ENCODE peak calls at places on chromosomes 7 and 10, in seven cellular contexts. G, Y, P, U, V, N and S are unnamed samples. For H3K4me1, the result is how much of the 10 kb centered on the place peaks cover.

GRCh38 chr7:77450054-77450453 is 33.9 kb upstream of the GSAP start:
- DNase-seq in G (no peak), Y (no peak), P (no peak), U (no peak), V (no peak), N (no peak), S (no peak)

GRCh38 chr7:84454174-84454959 is 259.8 kb upstream of the SEMA3A start:
- DNase-seq in G (no peak), Y (no peak), P (no peak), U (no peak), V (no peak), N (no peak), S (no peak)

GRCh38 chr7:28309684-28310083 is 102.6 kb upstream of the CREB5 start:
- DNase-seq in G (no peak), Y (no peak), P (no peak), U (no peak), V (no peak), N (no peak), S (no peak)

GRCh38 chr10:80064120-80064886 is 14.2 kb upstream of the TMEM254 start:
- DNase-seq in G (no peak), Y (no peak), P (no peak), U (no peak), V (no peak), N (no peak), S (no peak)

GRCh38 chr7:120991133-120991532 is 2.6 kb downstream of the CPED1 start:
- DNase-seq in G (no peak), Y (no peak), P (no peak), U (no peak), V (no peak), N (no peak), S (no peak)

GRCh38 chr10:27464993-27465392 is 39.1 kb upstream of the RAB18 start:
- DNase-seq in G (no peak), Y (no peak), P (no peak), U (no peak), V (no peak), N (peak), S (no peak)

GRCh38 chr7:4091767-4092166 is 590.3 kb upstream of the FOXK1 start:
- DNase-seq in G (no peak), Y (no peak), P (no peak), U (no peak), V (no peak), N (no peak), S (no peak)

GRCh38 chr7:124452176-124452575 is 313.4 kb downstream of the GPR37 start:
- DNase-seq in G (no peak), Y (no peak), P (no peak), U (no peak), V (no peak), N (no peak), S (no peak)

DNA sequence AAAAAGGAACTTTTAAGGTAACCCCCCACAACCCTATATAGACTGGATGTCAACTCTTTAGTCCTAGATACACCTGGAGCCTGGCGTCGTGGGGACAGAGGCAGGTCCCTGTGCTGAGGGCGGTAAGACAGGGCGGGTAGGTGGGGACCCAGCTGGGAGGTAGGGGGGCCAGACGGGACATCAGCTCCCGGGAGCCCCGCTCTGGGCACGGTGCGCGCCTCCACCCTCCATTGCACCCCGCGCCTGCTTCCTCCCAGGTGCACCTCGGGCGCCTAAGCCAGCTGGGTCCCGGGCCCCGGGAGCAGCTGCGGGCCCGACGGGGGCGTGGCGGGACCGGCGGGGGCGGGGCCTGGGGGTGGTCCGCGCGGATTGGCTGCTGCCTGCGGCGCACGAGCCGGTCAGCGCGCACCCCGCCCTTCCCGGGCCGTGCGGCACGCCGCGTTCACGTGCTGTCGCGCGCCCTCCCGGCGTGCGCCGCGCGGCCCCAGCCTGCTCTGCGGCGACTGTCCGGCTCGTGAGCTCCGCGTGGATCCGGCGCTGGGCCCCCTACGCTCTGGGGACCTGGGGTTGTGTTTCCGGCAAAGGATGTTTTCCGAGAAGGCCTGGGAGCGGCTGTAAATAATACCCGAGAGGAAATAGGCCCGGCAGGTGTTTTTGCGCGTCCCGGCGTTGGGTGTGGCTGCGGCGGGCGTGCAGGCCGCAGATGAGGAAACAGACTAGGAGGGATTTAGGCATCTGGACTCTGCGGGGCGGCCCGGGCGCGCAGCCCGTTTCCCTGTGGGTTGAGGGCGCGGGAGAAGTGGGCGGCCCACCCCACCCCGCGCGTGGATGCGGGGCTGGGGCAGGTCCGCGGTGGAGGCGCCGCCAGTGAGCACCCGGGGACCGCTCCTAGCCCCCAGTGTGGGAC is 39.1 kb upstream of the PFKFB3 start:
- DNase-seq in G (peak), Y (peak), P (peak), U (peak), V (peak), N (peak), S (no peak)
- TF ChIP-seq POLR2A in G (peak), Y (no peak), P (no peak), U (no peak), V (peak), N (peak), S (peak)

DNA sequence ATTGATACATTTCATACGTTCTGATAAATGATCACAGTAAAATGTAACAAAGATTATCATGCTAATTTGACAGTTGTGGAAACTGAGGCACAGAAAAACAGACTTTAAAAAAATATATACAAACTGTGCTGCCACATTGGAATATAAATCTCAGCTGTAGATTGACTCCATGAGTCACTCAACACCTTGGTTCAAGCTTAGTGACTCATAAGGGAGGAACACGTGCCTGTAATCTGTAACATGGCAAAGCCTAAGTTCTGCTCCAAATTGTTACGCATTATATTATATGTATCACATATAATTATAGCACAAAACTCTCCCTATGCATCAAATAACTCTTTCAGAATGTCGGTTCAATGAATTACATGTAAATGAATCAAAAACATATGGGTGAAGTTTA is 1047.5 kb downstream of the GATA3 start:
- DNase-seq in G (no peak), Y (no peak), P (no peak), U (no peak), V (no peak), N (no peak), S (no peak)
- H3K4me1 ChIP-seq in G (under half), Y (under half), P (under half), U (under half), V (under half), N (under half), S (under half)

DNA sequence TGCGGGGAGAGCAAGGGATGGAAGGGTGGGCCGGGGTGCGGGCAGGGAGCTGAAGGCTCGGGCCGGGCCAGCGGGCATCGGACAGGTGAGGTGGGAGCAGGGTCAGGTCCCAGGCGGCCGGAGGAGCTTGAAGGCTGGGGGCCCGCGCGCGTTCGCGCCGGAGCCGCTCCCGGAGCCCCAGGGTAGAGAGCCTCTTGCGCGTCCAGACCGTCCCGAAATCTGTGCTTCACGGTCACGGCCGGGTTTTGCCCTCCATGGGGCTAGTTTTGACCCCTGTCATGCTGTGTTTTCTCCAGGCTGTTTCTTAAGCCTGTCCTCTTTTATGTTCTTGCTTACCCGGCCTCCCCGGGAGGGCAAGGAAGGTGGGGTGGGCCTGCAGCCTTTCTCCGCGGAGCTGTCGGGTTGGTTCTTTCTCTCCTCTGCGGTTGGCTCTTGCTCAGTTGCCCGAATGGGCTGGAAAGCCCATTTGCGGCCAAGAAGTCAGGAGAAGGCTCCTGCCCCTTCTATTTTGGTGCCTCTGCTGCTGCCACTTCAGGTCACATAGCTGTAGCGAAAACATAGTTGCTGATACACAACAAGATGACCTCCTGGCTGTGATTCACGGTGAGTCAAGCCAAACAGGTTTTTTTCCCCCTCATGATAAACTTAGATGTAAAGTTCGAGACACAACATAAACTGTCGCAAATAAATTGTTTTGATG is 650 bp downstream of the UBE2D1 start:
- DNase-seq in G (peak), Y (peak), P (peak), U (peak), V (peak), N (no peak), S (no peak)
- TF ChIP-seq POLR2A in G (no peak), Y (no peak), P (no peak), U (no peak), V (no peak), N (no peak), S (no peak)

DNA sequence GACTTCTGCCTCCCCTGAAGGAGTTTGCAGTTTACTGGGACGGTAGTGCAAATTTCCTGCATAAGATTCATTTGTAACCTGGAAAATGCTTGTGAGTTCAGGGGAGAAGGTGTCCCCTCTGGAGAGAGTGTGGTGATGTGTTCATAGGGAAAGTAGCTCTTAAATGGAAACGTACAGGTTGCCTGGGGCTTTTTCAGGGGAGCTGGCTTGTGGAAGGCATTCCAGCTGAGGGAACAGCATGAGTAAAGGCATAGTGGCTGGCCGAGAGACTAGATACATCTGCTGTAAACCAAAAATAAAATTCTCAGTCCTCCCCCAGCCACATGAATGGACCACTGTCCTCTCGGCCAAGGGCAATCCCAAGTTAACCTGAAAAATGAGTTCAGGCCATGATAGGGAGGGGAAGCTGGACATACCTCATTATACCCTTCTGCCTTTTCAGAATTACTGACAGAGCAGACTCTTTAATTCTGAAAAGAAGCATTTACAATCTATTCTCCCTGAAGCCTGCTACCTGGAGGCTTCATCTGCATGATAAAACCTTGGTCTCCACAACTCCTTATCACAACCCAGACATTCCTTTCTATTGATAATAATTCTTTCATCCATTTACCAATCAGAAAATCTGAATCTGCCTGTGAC is 123.7 kb downstream of the GALNT17 start:
- DNase-seq in G (no peak), Y (no peak), P (no peak), U (no peak), V (no peak), N (no peak), S (no peak)
- H3K4me1 ChIP-seq in G (under half), Y (under half), P (under half), U (under half), V (under half), N (under half), S (under half)

GRCh38 chr10:24416248-24416647 is 207.3 kb downstream of the KIAA1217 start:
- DNase-seq in G (no peak), Y (no peak), P (no peak), U (no peak), V (no peak), N (no peak), S (no peak)
- TF ChIP-seq POLR2A in G (no peak), Y (no peak), P (no peak), U (no peak), V (no peak), N (no peak), S (no peak)

GRCh38 chr10:62626817-62627216 is 177.7 kb upstream of the ADO start:
- DNase-seq in G (no peak), Y (no peak), P (no peak), U (no peak), V (no peak), N (no peak), S (no peak)
- H3K4me1 ChIP-seq in G (under half), Y (under half), P (under half), U (under half), V (under half), N (under half), S (under half)

DNA sequence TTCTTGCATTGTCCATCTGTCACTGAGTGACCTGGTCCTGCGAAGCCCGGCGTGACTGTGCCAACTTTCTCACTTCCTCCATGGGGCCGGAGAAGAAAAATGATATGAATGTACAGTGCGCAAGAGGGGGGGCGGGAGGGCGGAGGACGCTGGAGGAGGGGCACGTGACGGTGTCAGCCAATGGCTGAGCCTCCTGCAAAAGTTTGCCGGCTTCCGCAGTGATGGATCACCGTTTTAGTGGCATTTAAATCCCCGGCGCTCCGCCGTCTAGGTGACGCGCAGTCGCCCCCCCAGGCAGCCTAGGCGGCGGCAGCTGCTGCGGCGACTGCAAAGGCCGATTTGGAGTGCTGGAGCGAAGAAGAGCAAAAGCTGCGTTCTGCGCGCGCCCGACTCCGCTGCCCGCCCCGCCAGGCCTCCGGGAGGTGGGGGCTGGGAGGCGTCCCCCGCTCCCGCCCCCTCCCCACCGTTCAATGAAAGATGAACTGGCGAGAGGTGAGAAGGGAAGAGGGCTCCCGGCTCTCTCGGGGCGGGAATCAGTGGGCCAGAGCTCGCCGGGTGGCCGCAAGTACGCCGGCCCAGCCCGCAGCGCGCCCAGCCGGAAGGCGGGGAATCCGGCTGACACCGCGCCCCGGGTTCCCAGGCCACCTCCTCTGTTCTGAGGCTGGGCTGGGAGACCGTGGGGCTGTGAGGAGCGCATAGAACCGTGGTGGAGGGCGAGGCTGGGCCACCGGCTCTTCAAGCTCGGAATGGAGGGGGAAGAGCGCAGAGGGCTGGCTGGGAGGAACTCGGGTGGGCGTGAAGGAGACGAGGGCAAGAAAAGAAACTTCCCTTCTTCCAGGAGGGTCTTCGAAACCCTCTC is at the start of gene HOXA1:
- DNase-seq in G (peak), Y (peak), P (peak), U (peak), V (peak), N (peak), S (peak)
- TF ChIP-seq POLR2A in G (peak), Y (no peak), P (no peak), U (no peak), V (peak), N (peak), S (peak)

GRCh38 chr10:88873757-88874156 is 6.3 kb upstream of the STAMBPL1 start:
- DNase-seq in G (no peak), Y (no peak), P (no peak), U (no peak), V (no peak), N (no peak), S (no peak)

GRCh38 chr10:88870101-88870500 is 9.9 kb upstream of the STAMBPL1 start:
- DNase-seq in G (no peak), Y (no peak), P (no peak), U (no peak), V (no peak), N (no peak), S (no peak)

GRCh38 chr10:88875081-88875480 is 5.0 kb upstream of the STAMBPL1 start:
- DNase-seq in G (no peak), Y (no peak), P (no peak), U (no peak), V (no peak), N (no peak), S (no peak)

GRCh38 chr10:88877298-88877697 is 2.7 kb upstream of the STAMBPL1 start:
- DNase-seq in G (no peak), Y (no peak), P (no peak), U (no peak), V (no peak), N (no peak), S (no peak)

DNA sequence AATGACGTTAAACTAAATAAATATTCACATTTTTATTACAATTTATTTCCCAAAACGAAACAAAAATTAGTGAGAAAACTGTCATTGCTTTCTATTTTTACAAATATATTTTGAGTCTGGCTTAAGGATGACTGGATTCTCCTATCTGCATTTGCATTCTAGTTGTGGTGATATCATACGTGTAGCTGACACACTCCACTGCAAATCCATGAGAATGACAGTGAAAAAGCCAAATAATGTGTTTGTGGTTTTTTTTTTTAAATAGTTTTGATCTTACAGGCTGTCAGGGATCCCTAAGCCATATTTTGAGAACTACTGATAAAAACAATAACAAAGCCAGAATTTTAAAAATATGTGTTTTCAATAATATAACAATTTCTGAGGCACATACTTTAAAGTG is 5.8 kb upstream of the STAMBPL1 start:
- DNase-seq in G (no peak), Y (no peak), P (no peak), U (no peak), V (no peak), N (no peak), S (no peak)
- H3K4me1 ChIP-seq in G (under half), Y (under half), P (under half), U (under half), V (under half), N (under half), S (under half)

GRCh38 chr10:11167233-11167979 is 149.7 kb downstream of the CELF2 start:
- DNase-seq in G (no peak), Y (no peak), P (no peak), U (no peak), V (no peak), N (no peak), S (no peak)

GRCh38 chr10:11163990-11164805 is 146.5 kb downstream of the CELF2 start:
- DNase-seq in G (no peak), Y (peak), P (no peak), U (no peak), V (no peak), N (no peak), S (no peak)

GRCh38 chr10:11165591-11166543 is 148.2 kb downstream of the CELF2 start:
- DNase-seq in G (peak), Y (peak), P (no peak), U (peak), V (no peak), N (no peak), S (no peak)

GRCh38 chr10:11162828-11163599 is 145.3 kb downstream of the CELF2 start:
- DNase-seq in G (peak), Y (peak), P (no peak), U (peak), V (no peak), N (peak), S (no peak)

GRCh38 chr10:11164806-11165590 is 147.3 kb downstream of the CELF2 start:
- DNase-seq in G (peak), Y (peak), P (no peak), U (peak), V (peak), N (no peak), S (peak)
- TF ChIP-seq POLR2A in G (no peak), Y (no peak), P (no peak), U (no peak), V (peak), N (peak), S (no peak)